ENCODE peak calls at places on chromosomes 7 and 10, in ten cellular contexts. Q is HL-60, L is spleen, T is GM23338, E is prostate gland, Z is transverse colon, H is sigmoid colon, V is endothelial cell of umbilical vein, F is breast epithelium, J is suprapubic skin. A is an unnamed sample.

GRCh38 chr7:108028111-108028510 is 25.1 kb upstream of the LAMB1 start:
- DNase-seq in L (no peak), Q (no peak), Z (no peak), H (no peak), V (no peak), E (no peak), J (no peak), T (no peak), F (no peak), A (no peak)

GRCh38 chr7:8126768-8127167 is 135.2 kb downstream of the ICA1 start:
- DNase-seq in J (no peak), E (no peak), Z (no peak), V (no peak), F (no peak), T (no peak), H (no peak), L (no peak), Q (no peak), A (no peak)

GRCh38 chr10:115950320-115950719 is 322.7 kb downstream of the GFRA1 start:
- DNase-seq in H (no peak), L (no peak), F (no peak), J (no peak), Z (no peak), E (no peak), T (no peak), Q (no peak), V (peak), A (no peak)

GRCh38 chr10:79286318-79286951 is 60.8 kb upstream of the PPIF start:
- DNase-seq in Q (peak), T (no peak), E (peak), F (no peak), J (peak), Z (peak), V (peak), L (peak), H (peak), A (no peak)

GRCh38 chr10:132297521-132297920 is 10.2 kb downstream of the STK32C start:
- DNase-seq in V (no peak), E (no peak), F (no peak), T (peak), Z (no peak), Q (no peak), H (peak), L (no peak), J (peak), A (no peak)

GRCh38 chr10:44571701-44572100 is 186.8 kb upstream of the CXCL12 start:
- DNase-seq in V (no peak), F (no peak), H (no peak), Q (no peak), J (no peak), E (no peak), Z (no peak), L (no peak), T (no peak), A (no peak)

GRCh38 chr7:31466036-31466435 is 47.9 kb upstream of the ITPRID1 start:
- DNase-seq in Q (no peak), F (no peak), Z (no peak), V (no peak), E (no peak), J (no peak), T (peak), H (no peak), L (no peak), A (no peak)

GRCh38 chr7:128094686-128095085 is 63.4 kb upstream of the LRRC4 start:
- DNase-seq in T (no peak), L (no peak), Q (no peak), V (no peak), Z (no peak), J (no peak), H (no peak), E (no peak), F (no peak), A (no peak)

GRCh38 chr7:43240565-43240964 is 128.1 kb downstream of the HECW1 start:
- DNase-seq in Z (no peak), F (no peak), V (no peak), H (no peak), J (no peak), Q (no peak), E (no peak), L (no peak), T (no peak), A (no peak)

GRCh38 chr7:131400833-131401593 is 73.3 kb downstream of the MKLN1 start:
- DNase-seq in T (no peak), V (no peak), L (no peak), F (no peak), Z (no peak), J (no peak), Q (no peak), E (peak), H (no peak), A (no peak)

GRCh38 chr10:125016123-125016522 is 74.2 kb downstream of the ZRANB1 start:
- DNase-seq in E (no peak), Z (no peak), Q (no peak), T (no peak), H (peak), J (no peak), V (no peak), L (no peak), F (no peak), A (no peak)

GRCh38 chr7:141475678-141476077 is 75.5 kb upstream of the AGK start:
- DNase-seq in Q (peak), F (no peak), H (no peak), E (no peak), J (no peak), L (no peak), Z (no peak), V (no peak), T (no peak), A (no peak)

GRCh38 chr7:2522780-2523433 is 3.3 kb downstream of the LFNG start:
- DNase-seq in Z (peak), J (no peak), V (no peak), Q (no peak), F (no peak), T (peak), E (peak), H (no peak), L (no peak), A (no peak)

GRCh38 chr10:119205926-119206602 is 1.3 kb upstream of the GRK5 start:
- DNase-seq in T (peak), Z (peak), V (no peak), E (peak), J (no peak), L (peak), F (peak), Q (no peak), H (peak), A (no peak)

GRCh38 chr10:35585903-35586535 is 19.1 kb upstream of the GJD4 start:
- DNase-seq in V (no peak), T (no peak), J (no peak), Z (no peak), Q (no peak), H (no peak), L (no peak), E (no peak), F (no peak), A (no peak)

GRCh38 chr7:140640060-140640611 is 477 bp downstream of the DENND2A start:
- DNase-seq in E (no peak), Z (peak), Q (no peak), L (peak), H (peak), F (peak), T (peak), J (peak), V (no peak), A (no peak)

GRCh38 chr7:140686921-140687320 is 9.6 kb upstream of the NDUFB2 start:
- DNase-seq in T (no peak), F (no peak), V (no peak), H (peak), Q (no peak), Z (no peak), E (no peak), L (peak), J (no peak), A (no peak)

GRCh38 chr7:150379590-150380379 is 655 bp downstream of the ZNF775 start:
- DNase-seq in T (no peak), Z (no peak), V (peak), Q (no peak), J (no peak), H (peak), L (no peak), E (no peak), F (no peak), A (no peak)

GRCh38 chr7:64515781-64516180 is 47.1 kb downstream of the ZNF680 start:
- DNase-seq in F (no peak), L (no peak), Q (no peak), V (no peak), E (no peak), J (no peak), T (no peak), Z (no peak), H (no peak), A (no peak)

GRCh38 chr10:105509551-105509950 is 868.5 kb downstream of the SORCS3 start:
- DNase-seq in E (no peak), H (no peak), V (no peak), Q (no peak), Z (no peak), J (no peak), T (no peak), L (no peak), F (no peak), A (no peak)

GRCh38 chr7:949021-949934 is 5.2 kb downstream of the ADAP1 start:
- DNase-seq in H (peak), J (peak), V (no peak), E (no peak), Q (no peak), Z (peak), L (peak), F (peak), T (no peak), A (no peak)

GRCh38 chr10:80408198-80409085 is at the start of gene PRXL2A:
- DNase-seq in V (peak), E (peak), Q (no peak), Z (peak), L (peak), H (peak), T (peak), F (peak), J (peak), A (no peak)

GRCh38 chr10:110529596-110530011 is 31.9 kb downstream of the DUSP5 start:
- DNase-seq in T (peak), E (no peak), Q (no peak), H (no peak), L (no peak), Z (no peak), V (no peak), F (no peak), J (no peak), A (peak)

GRCh38 chr7:13989944-13990295 is 454 bp upstream of the ETV1 start:
- DNase-seq in T (no peak), Z (no peak), L (no peak), J (no peak), V (no peak), H (no peak), Q (no peak), E (peak), F (no peak), A (no peak)

GRCh38 chr7:105474045-105474444 is 48.0 kb downstream of the PUS7 start:
- DNase-seq in T (no peak), L (no peak), Z (no peak), J (no peak), E (no peak), H (no peak), F (no peak), V (no peak), Q (no peak), A (no peak)

DNA sequence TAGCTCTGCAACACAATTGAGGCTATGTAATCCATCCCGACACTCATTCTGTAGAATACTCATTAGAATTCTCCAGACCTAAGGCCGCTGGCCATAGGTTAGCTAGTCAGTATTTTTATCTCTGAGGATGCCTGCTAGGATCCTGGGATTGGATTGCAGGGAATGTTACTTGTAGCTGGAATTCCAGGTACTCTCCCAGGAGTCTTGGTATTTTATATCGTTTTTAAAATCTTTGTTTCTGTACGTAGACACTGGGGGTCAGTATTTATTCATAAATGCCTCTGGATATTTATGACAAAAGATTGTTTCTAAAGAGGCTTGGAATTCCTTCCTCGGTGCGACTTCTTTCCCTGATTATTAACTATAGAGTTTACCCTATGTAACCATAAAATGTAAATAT is 40.1 kb downstream of the BPGM start:
- DNase-seq in H (no peak), Q (no peak), F (no peak), E (no peak), J (no peak), Z (no peak), L (no peak), T (peak), V (peak), A (no peak)
- TF ChIP-seq CTCF in H (peak), Q (no peak), F (no peak), E (peak), J (no peak), Z (no peak), L (no peak), T (no peak), V (no peak), A (no peak)

GRCh38 chr7:113582471-113582870 is 336.3 kb downstream of the PPP1R3A start:
- DNase-seq in V (no peak), E (no peak), L (no peak), Q (no peak), T (no peak), H (no peak), F (no peak), Z (no peak), J (no peak), A (no peak)
- TF ChIP-seq POLR2AphosphoS5 in V (no peak), E (no peak), L (no peak), Q (no peak), T (no peak), H (no peak), F (no peak), Z (no peak), J (no peak), A (no peak)

GRCh38 chr10:67308912-67309311 is 383.1 kb downstream of the LRRTM3 start:
- DNase-seq in H (no peak), Q (no peak), V (no peak), F (no peak), T (no peak), E (no peak), Z (no peak), J (no peak), L (no peak), A (no peak)

GRCh38 chr10:67302701-67303100 is 376.9 kb downstream of the LRRTM3 start:
- DNase-seq in Q (no peak), L (no peak), T (no peak), V (no peak), J (no peak), F (no peak), Z (no peak), E (no peak), H (no peak), A (no peak)

GRCh38 chr10:67306588-67307205 is 380.9 kb downstream of the LRRTM3 start:
- DNase-seq in L (no peak), Q (no peak), V (peak), F (no peak), H (no peak), E (no peak), T (peak), J (no peak), Z (no peak), A (no peak)
- TF ChIP-seq CTCF in L (no peak), Q (no peak), V (peak), F (no peak), H (peak), E (peak), T (peak), J (peak), Z (peak), A (no peak)

DNA sequence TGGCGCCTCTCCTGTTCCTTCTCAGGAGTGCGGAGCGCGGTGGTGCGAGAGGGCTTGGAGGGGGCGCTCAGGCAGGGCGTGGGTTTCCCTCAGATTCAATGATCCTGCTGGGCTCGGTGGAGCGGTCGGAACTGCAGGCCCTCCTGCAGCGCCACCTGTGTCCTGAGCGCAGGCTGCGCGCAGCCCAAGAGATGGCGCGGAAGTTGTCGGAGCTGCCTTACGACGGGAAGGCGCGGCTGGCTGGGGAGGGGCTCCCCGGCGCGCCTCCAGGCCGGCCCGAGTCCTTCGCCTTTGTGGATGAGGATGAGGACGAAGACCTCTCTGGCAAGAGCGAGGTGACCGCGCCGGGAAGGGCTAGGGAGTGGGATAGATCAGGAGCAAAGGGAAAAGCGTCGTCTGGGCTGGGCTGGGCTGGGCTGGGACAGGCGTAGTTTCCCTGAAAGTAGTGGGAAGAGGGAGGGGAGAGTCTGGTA is 17.0 kb downstream of the FAM131B start:
- DNase-seq in L (peak), F (no peak), H (no peak), T (peak), Z (peak), J (no peak), Q (no peak), E (no peak), V (peak), A (no peak)
- TF ChIP-seq POLR2AphosphoS5 in L (peak), F (no peak), H (no peak), T (peak), Z (no peak), J (no peak), Q (no peak), E (no peak), V (no peak), A (no peak)

A was measured in vagina.